ENCODE peak calls at places on chromosomes 11 and 22, in eight cellular contexts. One of them, this sample, is unnamed.

GRCh38 chr22:37428649-37429586 is 1.6 kb upstream of the ELFN2 start:
- DNase-seq in SHP77: peak; percentile 26
- DNase-seq in HEK293T: peak; percentile 83
- DNase-seq in iris pigment epithelial cell: peak; percentile 38
- DNase-seq in stimulated activated CD8-positive, alpha-beta memory T cell treated with anti-CD3 and anti-CD28 coated beads, Interleukin-7, amount 100 ng/mL, for 24 hours: peak; percentile 35
- DNase-seq in activated naive CD4-positive, alpha-beta T cell: peak; percentile 33
- DNase-seq in kidney tubule cell: peak; percentile 42
- DNase-seq in CD4-positive, alpha-beta memory T cell: no peak
- DNase-seq in this sample: no peak

GRCh38 chr22:24205438-24206189 is 24.3 kb downstream of the SUSD2 start:
- DNase-seq in SHP77: no peak
- DNase-seq in kidney tubule cell: no peak
- DNase-seq in activated naive CD4-positive, alpha-beta T cell: no peak
- DNase-seq in CD4-positive, alpha-beta memory T cell: no peak
- DNase-seq in HEK293T: no peak
- DNase-seq in stimulated activated CD8-positive, alpha-beta memory T cell treated with anti-CD3 and anti-CD28 coated beads, Interleukin-7, amount 100 ng/mL, for 24 hours: no peak
- DNase-seq in iris pigment epithelial cell: no peak
- DNase-seq in this sample: no peak

GRCh38 chr11:100105605-100106358 is 581.3 kb upstream of the ARHGAP42 start:
- DNase-seq in kidney tubule cell: no peak
- DNase-seq in HEK293T: no peak
- DNase-seq in activated naive CD4-positive, alpha-beta T cell: no peak
- DNase-seq in iris pigment epithelial cell: no peak
- DNase-seq in SHP77: peak; percentile 48
- DNase-seq in CD4-positive, alpha-beta memory T cell: no peak
- DNase-seq in stimulated activated CD8-positive, alpha-beta memory T cell treated with anti-CD3 and anti-CD28 coated beads, Interleukin-7, amount 100 ng/mL, for 24 hours: no peak
- DNase-seq in this sample: no peak

GRCh38 chr11:66820381-66820780 is 22.9 kb upstream of the RCE1 start:
- DNase-seq in SHP77: no peak
- DNase-seq in HEK293T: no peak
- DNase-seq in iris pigment epithelial cell: peak; percentile 23
- DNase-seq in kidney tubule cell: no peak
- DNase-seq in activated naive CD4-positive, alpha-beta T cell: no peak
- DNase-seq in stimulated activated CD8-positive, alpha-beta memory T cell treated with anti-CD3 and anti-CD28 coated beads, Interleukin-7, amount 100 ng/mL, for 24 hours: no peak
- DNase-seq in CD4-positive, alpha-beta memory T cell: no peak
- DNase-seq in this sample: no peak

GRCh38 chr22:40818192-40818746 is 877 bp downstream of the SLC25A17 start:
- DNase-seq in activated naive CD4-positive, alpha-beta T cell: no peak
- DNase-seq in CD4-positive, alpha-beta memory T cell: peak; percentile 54
- DNase-seq in iris pigment epithelial cell: no peak
- DNase-seq in SHP77: no peak
- DNase-seq in kidney tubule cell: no peak
- DNase-seq in stimulated activated CD8-positive, alpha-beta memory T cell treated with anti-CD3 and anti-CD28 coated beads, Interleukin-7, amount 100 ng/mL, for 24 hours: no peak
- DNase-seq in HEK293T: no peak
- DNase-seq in this sample: no peak

GRCh38 chr11:115916596-115916995 is 412.4 kb upstream of the CADM1 start:
- DNase-seq in HEK293T: no peak
- DNase-seq in kidney tubule cell: peak; percentile 68
- DNase-seq in SHP77: no peak
- DNase-seq in stimulated activated CD8-positive, alpha-beta memory T cell treated with anti-CD3 and anti-CD28 coated beads, Interleukin-7, amount 100 ng/mL, for 24 hours: no peak
- DNase-seq in CD4-positive, alpha-beta memory T cell: no peak
- DNase-seq in activated naive CD4-positive, alpha-beta T cell: no peak
- DNase-seq in iris pigment epithelial cell: no peak
- DNase-seq in this sample: no peak

GRCh38 chr11:24697722-24698121 is 200.9 kb downstream of the LUZP2 start:
- DNase-seq in activated naive CD4-positive, alpha-beta T cell: no peak
- DNase-seq in SHP77: no peak
- DNase-seq in stimulated activated CD8-positive, alpha-beta memory T cell treated with anti-CD3 and anti-CD28 coated beads, Interleukin-7, amount 100 ng/mL, for 24 hours: no peak
- DNase-seq in CD4-positive, alpha-beta memory T cell: no peak
- DNase-seq in kidney tubule cell: peak; percentile 48
- DNase-seq in HEK293T: no peak
- DNase-seq in iris pigment epithelial cell: peak; percentile 92
- DNase-seq in this sample: no peak

GRCh38 chr22:17569971-17570511 is 6.7 kb downstream of the SLC25A18 start:
- DNase-seq in CD4-positive, alpha-beta memory T cell: no peak
- DNase-seq in stimulated activated CD8-positive, alpha-beta memory T cell treated with anti-CD3 and anti-CD28 coated beads, Interleukin-7, amount 100 ng/mL, for 24 hours: no peak
- DNase-seq in HEK293T: no peak
- DNase-seq in SHP77: no peak
- DNase-seq in iris pigment epithelial cell: peak; percentile 37
- DNase-seq in kidney tubule cell: peak; percentile 31
- DNase-seq in activated naive CD4-positive, alpha-beta T cell: no peak
- DNase-seq in this sample: no peak

GRCh38 chr22:17743661-17744411 is 30.4 kb downstream of the BID start:
- DNase-seq in HEK293T: no peak
- DNase-seq in SHP77: no peak
- DNase-seq in activated naive CD4-positive, alpha-beta T cell: no peak
- DNase-seq in iris pigment epithelial cell: no peak
- DNase-seq in kidney tubule cell: no peak
- DNase-seq in CD4-positive, alpha-beta memory T cell: no peak
- DNase-seq in stimulated activated CD8-positive, alpha-beta memory T cell treated with anti-CD3 and anti-CD28 coated beads, Interleukin-7, amount 100 ng/mL, for 24 hours: no peak
- DNase-seq in this sample: no peak